ENCODE peak calls at places on chromosome 9, in nine cellular contexts. I is HL-60, Q is HFF-Myc, T is BE2C, P is PC-3, F is AG10803, A is fibroblast of villous mesenchyme, N is astrocyte of the spinal cord, X is Peyer's patch. Y is an unnamed sample.

GRCh38 chr9:99680191-99680590 is 141.5 kb upstream of the NR4A3 start:
- DNase-seq in Q (peak; percentile 26), P (no peak), X (no peak), T (no peak), I (no peak), F (peak; percentile 16), A (peak; percentile 3), N (peak; percentile 54), Y (no peak)

GRCh38 chr9:117624106-117624505 is 80.1 kb upstream of the TLR4 start:
- DNase-seq in N (peak; percentile 13), P (no peak), I (no peak), A (no peak), X (no peak), F (no peak), T (no peak), Q (no peak), Y (no peak)

GRCh38 chr9:6054280-6055099 is 39.1 kb upstream of the RANBP6 start:
- DNase-seq in T (peak; percentile 78), Q (peak; percentile 72), P (peak; percentile 81), A (peak; percentile 76), N (peak; percentile 70), F (peak; percentile 69), I (peak; percentile 72), X (peak; percentile 50), Y (peak; percentile 64)

GRCh38 chr9:136270173-136270710 is 24.6 kb upstream of the QSOX2 start:
- DNase-seq in P (no peak), Q (no peak), F (no peak), T (no peak), X (no peak), I (peak; percentile 9), A (no peak), N (no peak), Y (peak; percentile 3)

GRCh38 chr9:5767968-5768932 is 64.7 kb downstream of the ERMP1 start:
- DNase-seq in T (no peak), A (peak; percentile 17), I (no peak), X (no peak), N (no peak), Q (no peak), F (peak; percentile 6), P (peak; percentile 3), Y (no peak)

GRCh38 chr9:12961276-12961809 is 186.5 kb downstream of the LURAP1L start:
- DNase-seq in A (no peak), N (no peak), Q (no peak), F (no peak), X (no peak), T (no peak), P (peak; percentile 64), I (no peak), Y (no peak)

GRCh38 chr9:137611623-137612609 is 6.4 kb downstream of the ARRDC1 start:
- DNase-seq in P (peak; percentile 96), A (peak; percentile 74), Q (no peak), N (peak; percentile 70), T (no peak), X (no peak), F (peak; percentile 76), I (no peak), Y (no peak)

GRCh38 chr9:134433101-134433500 is 106.8 kb downstream of the RXRA start:
- DNase-seq in Q (no peak), A (peak; percentile 42), T (no peak), F (peak; percentile 51), I (no peak), N (peak; percentile 32), P (peak; percentile 21), X (no peak), Y (no peak)

GRCh38 chr9:127116946-127117345 is 5.5 kb downstream of the ANGPTL2 start:
- DNase-seq in P (no peak), I (no peak), F (peak; percentile 54), N (no peak), A (no peak), Q (no peak), X (no peak), T (peak; percentile 65), Y (no peak)

GRCh38 chr9:69605406-69605805 is 66.8 kb downstream of the APBA1 start:
- DNase-seq in I (no peak), A (no peak), N (no peak), F (peak; percentile 28), P (no peak), X (no peak), T (no peak), Q (peak; percentile 16), Y (no peak)

GRCh38 chr9:2119490-2120046 is 104.4 kb downstream of the SMARCA2 start:
- DNase-seq in Q (no peak), F (no peak), T (no peak), P (no peak), X (no peak), I (no peak), N (no peak), A (no peak), Y (no peak)

GRCh38 chr9:38084556-38084880 is 15.5 kb upstream of the SHB start:
- DNase-seq in I (peak; percentile 82), A (no peak), P (no peak), F (no peak), X (no peak), T (no peak), Q (no peak), N (no peak), Y (no peak)

GRCh38 chr9:77021928-77022782 is 2.7 kb downstream of the FOXB2 start:
- DNase-seq in F (no peak), Q (no peak), X (no peak), A (no peak), N (no peak), P (no peak), T (no peak), I (no peak), Y (no peak)

GRCh38 chr9:5748438-5748837 is 84.5 kb downstream of the ERMP1 start:
- DNase-seq in P (no peak), X (no peak), N (no peak), Q (no peak), A (no peak), I (no peak), F (no peak), T (no peak), Y (no peak)

GRCh38 chr9:77944556-77945261 is 86.9 kb downstream of the GNAQ start:
- DNase-seq in A (peak; percentile 21), F (no peak), P (no peak), T (no peak), I (peak; percentile 72), N (no peak), X (no peak), Q (no peak), Y (no peak)

GRCh38 chr9:107749787-107750444 is 260.3 kb upstream of the KLF4 start:
- DNase-seq in F (peak; percentile 96), N (peak; percentile 92), X (peak; percentile 35), A (peak; percentile 96), T (peak; percentile 14), Q (peak; percentile 96), P (peak; percentile 84), I (peak; percentile 36), Y (no peak)

GRCh38 chr9:134174526-134175290 is 10.3 kb upstream of the RNU6ATAC start:
- DNase-seq in Q (no peak), N (no peak), F (no peak), X (no peak), I (no peak), T (no peak), P (no peak), A (no peak), Y (no peak)

GRCh38 chr9:82805027-82805426 is 257.9 kb downstream of the RASEF start:
- DNase-seq in P (no peak), F (no peak), X (no peak), I (no peak), Q (no peak), A (no peak), N (no peak), T (no peak), Y (no peak)
- TF ChIP-seq CTCF in P (peak; percentile 26), F (no peak), X (no peak), I (no peak), Q (no peak), A (no peak), N (no peak), T (peak; percentile 70), Y (no peak)

DNA sequence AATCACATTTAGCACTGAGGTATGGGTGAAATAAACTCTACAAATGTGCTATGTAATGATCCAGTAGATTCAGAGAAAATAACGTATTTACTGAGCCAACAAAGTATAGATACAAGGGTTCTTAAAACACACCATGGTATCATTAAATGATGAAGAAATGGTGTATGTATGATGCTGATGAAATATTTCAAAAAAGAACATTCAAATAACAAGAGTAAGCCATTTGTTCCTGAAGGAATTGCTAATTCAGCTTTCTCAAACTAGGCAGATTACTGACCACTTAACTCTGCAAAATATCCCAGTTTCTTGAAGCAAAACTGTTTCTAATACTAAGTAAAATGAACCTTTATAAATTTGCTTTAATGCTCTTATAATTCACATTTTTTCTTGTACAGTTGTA is 97.6 kb upstream of the IFNE start:
- DNase-seq in Q (no peak), N (no peak), I (no peak), F (no peak), X (no peak), P (no peak), A (no peak), T (no peak), Y (no peak)
- H3K4me3 ChIP-seq in Q (no peak overlapping the region), N (no peak overlapping the region), I (no peak overlapping the region), F (no peak overlapping the region), X (no peak overlapping the region), P (peak overlapping the region; percentile 60), A (no peak overlapping the region), T (no peak overlapping the region), Y (no peak overlapping the region)

GRCh38 chr9:132309056-132309455 is 45.7 kb downstream of the SETX start:
- DNase-seq in A (no peak), F (no peak), T (no peak), P (no peak), Q (no peak), X (no peak), I (no peak), N (no peak), Y (no peak)

GRCh38 chr9:132312426-132312825 is 42.4 kb downstream of the SETX start:
- DNase-seq in P (no peak), I (no peak), X (no peak), A (no peak), F (no peak), Q (no peak), T (no peak), N (no peak), Y (no peak)

GRCh38 chr9:132311978-132312377 is 42.8 kb downstream of the SETX start:
- DNase-seq in A (no peak), X (no peak), F (no peak), Q (no peak), T (no peak), P (no peak), I (no peak), N (no peak), Y (no peak)

GRCh38 chr9:132312873-132313272 is 41.9 kb downstream of the SETX start:
- DNase-seq in I (no peak), T (no peak), N (no peak), X (no peak), A (no peak), Q (no peak), P (no peak), F (no peak), Y (no peak)
- TF ChIP-seq CTCF in I (no peak), T (peak; percentile 51), N (peak; percentile 36), X (no peak), A (peak; percentile 31), Q (no peak), P (peak; percentile 35), F (peak; percentile 38), Y (no peak)

DNA sequence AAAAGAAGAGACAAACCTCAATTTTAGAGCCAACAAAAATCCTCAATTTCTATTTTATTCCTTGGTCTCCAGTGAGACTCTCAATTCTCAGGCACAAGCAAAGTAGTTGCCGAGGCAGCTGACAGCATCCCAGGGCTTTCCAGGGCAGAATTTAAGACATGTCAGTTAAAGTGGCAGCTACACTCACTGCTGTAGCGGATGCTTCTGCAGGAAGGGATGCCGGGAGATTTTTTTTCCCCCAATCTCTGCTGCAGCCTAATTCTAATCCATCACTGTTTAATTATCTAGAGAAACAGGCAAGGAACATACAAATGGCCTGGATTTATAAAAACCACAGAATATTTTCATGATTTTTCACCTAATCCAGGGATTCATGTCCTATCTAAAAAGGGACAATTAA is 57.0 kb downstream of the TTC39B start:
- DNase-seq in F (no peak), A (no peak), N (no peak), Q (no peak), P (no peak), X (no peak), T (no peak), I (no peak), Y (no peak)
- H3K4me3 ChIP-seq in F (no peak overlapping the region), A (no peak overlapping the region), N (no peak overlapping the region), Q (no peak overlapping the region), P (no peak overlapping the region), X (no peak overlapping the region), T (no peak overlapping the region), I (no peak overlapping the region), Y (no peak overlapping the region)